ENCODE peak calls at places on chromosomes 6 and 20, in six cellular contexts. One of them, this sample, is unnamed.

GRCh38 chr20:38345643-38346042 is 639 bp upstream of the LBP start:
- DNase-seq in stimulated activated CD4-positive, alpha-beta T cell treated with anti-CD3 and anti-CD28 coated beads, Interleukin-2, amount 100 ng/mL, for 48 hours: no peak
- DNase-seq in GM23338: no peak
- DNase-seq in stimulated activated CD8-positive, alpha-beta memory T cell treated with anti-CD3 and anti-CD28 coated beads, Interleukin-12 subunit alpha, Interleukin-12 subunit beta, amount 100 ng/mL, for 4 hours: no peak
- DNase-seq in SIG-M5: no peak
- DNase-seq in NCI-H2081: no peak
- DNase-seq in this sample: no peak

GRCh38 chr6:55882731-55883595 is 7.6 kb upstream of the BMP5 start:
- DNase-seq in stimulated activated CD4-positive, alpha-beta T cell treated with anti-CD3 and anti-CD28 coated beads, Interleukin-2, amount 100 ng/mL, for 48 hours: no peak
- DNase-seq in GM23338: no peak
- DNase-seq in stimulated activated CD8-positive, alpha-beta memory T cell treated with anti-CD3 and anti-CD28 coated beads, Interleukin-12 subunit alpha, Interleukin-12 subunit beta, amount 100 ng/mL, for 4 hours: no peak
- DNase-seq in SIG-M5: no peak
- DNase-seq in NCI-H2081: no peak
- DNase-seq in this sample: no peak

GRCh38 chr6:56693246-56693607 is 50.5 kb upstream of the DST start:
- DNase-seq in stimulated activated CD4-positive, alpha-beta T cell treated with anti-CD3 and anti-CD28 coated beads, Interleukin-2, amount 100 ng/mL, for 48 hours: no peak
- DNase-seq in GM23338: no peak
- DNase-seq in stimulated activated CD8-positive, alpha-beta memory T cell treated with anti-CD3 and anti-CD28 coated beads, Interleukin-12 subunit alpha, Interleukin-12 subunit beta, amount 100 ng/mL, for 4 hours: no peak
- DNase-seq in SIG-M5: no peak
- DNase-seq in NCI-H2081: peak
- DNase-seq in this sample: no peak

GRCh38 chr6:159692303-159693127 is 526 bp downstream of the SOD2 start:
- DNase-seq in stimulated activated CD4-positive, alpha-beta T cell treated with anti-CD3 and anti-CD28 coated beads, Interleukin-2, amount 100 ng/mL, for 48 hours: peak
- DNase-seq in GM23338: peak
- DNase-seq in stimulated activated CD8-positive, alpha-beta memory T cell treated with anti-CD3 and anti-CD28 coated beads, Interleukin-12 subunit alpha, Interleukin-12 subunit beta, amount 100 ng/mL, for 4 hours: peak
- DNase-seq in SIG-M5: no peak
- DNase-seq in NCI-H2081: peak
- DNase-seq in this sample: peak

GRCh38 chr20:57439432-57439831 is 48.2 kb downstream of the RBM38 start:
- DNase-seq in stimulated activated CD4-positive, alpha-beta T cell treated with anti-CD3 and anti-CD28 coated beads, Interleukin-2, amount 100 ng/mL, for 48 hours: no peak
- DNase-seq in GM23338: no peak
- DNase-seq in stimulated activated CD8-positive, alpha-beta memory T cell treated with anti-CD3 and anti-CD28 coated beads, Interleukin-12 subunit alpha, Interleukin-12 subunit beta, amount 100 ng/mL, for 4 hours: no peak
- DNase-seq in SIG-M5: no peak
- DNase-seq in NCI-H2081: peak
- DNase-seq in this sample: no peak

GRCh38 chr20:32007787-32008616 is 2.2 kb upstream of the CCM2L start:
- DNase-seq in stimulated activated CD4-positive, alpha-beta T cell treated with anti-CD3 and anti-CD28 coated beads, Interleukin-2, amount 100 ng/mL, for 48 hours: no peak
- DNase-seq in GM23338: peak
- DNase-seq in stimulated activated CD8-positive, alpha-beta memory T cell treated with anti-CD3 and anti-CD28 coated beads, Interleukin-12 subunit alpha, Interleukin-12 subunit beta, amount 100 ng/mL, for 4 hours: no peak
- DNase-seq in SIG-M5: no peak
- DNase-seq in NCI-H2081: peak
- DNase-seq in this sample: no peak

GRCh38 chr6:108408453-108408852 is 113.6 kb downstream of the AFG1L start:
- DNase-seq in stimulated activated CD4-positive, alpha-beta T cell treated with anti-CD3 and anti-CD28 coated beads, Interleukin-2, amount 100 ng/mL, for 48 hours: no peak
- DNase-seq in GM23338: no peak
- DNase-seq in stimulated activated CD8-positive, alpha-beta memory T cell treated with anti-CD3 and anti-CD28 coated beads, Interleukin-12 subunit alpha, Interleukin-12 subunit beta, amount 100 ng/mL, for 4 hours: no peak
- DNase-seq in SIG-M5: no peak
- DNase-seq in NCI-H2081: no peak
- DNase-seq in this sample: no peak

GRCh38 chr6:16130437-16130891 is 1.6 kb downstream of the MYLIP start:
- DNase-seq in stimulated activated CD4-positive, alpha-beta T cell treated with anti-CD3 and anti-CD28 coated beads, Interleukin-2, amount 100 ng/mL, for 48 hours: no peak
- DNase-seq in GM23338: no peak
- DNase-seq in stimulated activated CD8-positive, alpha-beta memory T cell treated with anti-CD3 and anti-CD28 coated beads, Interleukin-12 subunit alpha, Interleukin-12 subunit beta, amount 100 ng/mL, for 4 hours: no peak
- DNase-seq in SIG-M5: no peak
- DNase-seq in NCI-H2081: no peak
- DNase-seq in this sample: no peak

GRCh38 chr6:124927806-124928205 is 34.4 kb upstream of the RNF217 start:
- DNase-seq in stimulated activated CD4-positive, alpha-beta T cell treated with anti-CD3 and anti-CD28 coated beads, Interleukin-2, amount 100 ng/mL, for 48 hours: no peak
- DNase-seq in GM23338: no peak
- DNase-seq in stimulated activated CD8-positive, alpha-beta memory T cell treated with anti-CD3 and anti-CD28 coated beads, Interleukin-12 subunit alpha, Interleukin-12 subunit beta, amount 100 ng/mL, for 4 hours: no peak
- DNase-seq in SIG-M5: no peak
- DNase-seq in NCI-H2081: no peak
- DNase-seq in this sample: no peak

GRCh38 chr6:36118550-36119107 is 11.7 kb upstream of the MAPK13 start:
- DNase-seq in stimulated activated CD4-positive, alpha-beta T cell treated with anti-CD3 and anti-CD28 coated beads, Interleukin-2, amount 100 ng/mL, for 48 hours: peak
- DNase-seq in GM23338: no peak
- DNase-seq in stimulated activated CD8-positive, alpha-beta memory T cell treated with anti-CD3 and anti-CD28 coated beads, Interleukin-12 subunit alpha, Interleukin-12 subunit beta, amount 100 ng/mL, for 4 hours: peak
- DNase-seq in SIG-M5: no peak
- DNase-seq in NCI-H2081: peak
- DNase-seq in this sample: no peak

GRCh38 chr6:67165606-67166005 is 1458.6 kb upstream of the EYS start:
- DNase-seq in stimulated activated CD4-positive, alpha-beta T cell treated with anti-CD3 and anti-CD28 coated beads, Interleukin-2, amount 100 ng/mL, for 48 hours: no peak
- DNase-seq in GM23338: no peak
- DNase-seq in stimulated activated CD8-positive, alpha-beta memory T cell treated with anti-CD3 and anti-CD28 coated beads, Interleukin-12 subunit alpha, Interleukin-12 subunit beta, amount 100 ng/mL, for 4 hours: no peak
- DNase-seq in SIG-M5: no peak
- DNase-seq in NCI-H2081: no peak
- DNase-seq in this sample: no peak

GRCh38 chr6:158152659-158153058 is 15.4 kb downstream of the SERAC1 start:
- DNase-seq in stimulated activated CD4-positive, alpha-beta T cell treated with anti-CD3 and anti-CD28 coated beads, Interleukin-2, amount 100 ng/mL, for 48 hours: no peak
- DNase-seq in GM23338: no peak
- DNase-seq in stimulated activated CD8-positive, alpha-beta memory T cell treated with anti-CD3 and anti-CD28 coated beads, Interleukin-12 subunit alpha, Interleukin-12 subunit beta, amount 100 ng/mL, for 4 hours: no peak
- DNase-seq in SIG-M5: no peak
- DNase-seq in NCI-H2081: no peak
- DNase-seq in this sample: no peak

GRCh38 chr6:41488392-41489129 is 57.6 kb upstream of the FOXP4 start:
- DNase-seq in stimulated activated CD4-positive, alpha-beta T cell treated with anti-CD3 and anti-CD28 coated beads, Interleukin-2, amount 100 ng/mL, for 48 hours: no peak
- DNase-seq in GM23338: peak
- DNase-seq in stimulated activated CD8-positive, alpha-beta memory T cell treated with anti-CD3 and anti-CD28 coated beads, Interleukin-12 subunit alpha, Interleukin-12 subunit beta, amount 100 ng/mL, for 4 hours: no peak
- DNase-seq in SIG-M5: no peak
- DNase-seq in NCI-H2081: no peak
- DNase-seq in this sample: peak

GRCh38 chr20:21102691-21103311 is 3.4 kb downstream of the LINC00237 start:
- DNase-seq in stimulated activated CD4-positive, alpha-beta T cell treated with anti-CD3 and anti-CD28 coated beads, Interleukin-2, amount 100 ng/mL, for 48 hours: no peak
- DNase-seq in GM23338: peak
- DNase-seq in stimulated activated CD8-positive, alpha-beta memory T cell treated with anti-CD3 and anti-CD28 coated beads, Interleukin-12 subunit alpha, Interleukin-12 subunit beta, amount 100 ng/mL, for 4 hours: no peak
- DNase-seq in SIG-M5: no peak
- DNase-seq in NCI-H2081: peak
- DNase-seq in this sample: peak

GRCh38 chr6:147382945-147383554 is 125.4 kb upstream of the SAMD5 start:
- DNase-seq in stimulated activated CD4-positive, alpha-beta T cell treated with anti-CD3 and anti-CD28 coated beads, Interleukin-2, amount 100 ng/mL, for 48 hours: no peak
- DNase-seq in GM23338: peak
- DNase-seq in stimulated activated CD8-positive, alpha-beta memory T cell treated with anti-CD3 and anti-CD28 coated beads, Interleukin-12 subunit alpha, Interleukin-12 subunit beta, amount 100 ng/mL, for 4 hours: no peak
- DNase-seq in SIG-M5: no peak
- DNase-seq in NCI-H2081: no peak
- DNase-seq in this sample: no peak

GRCh38 chr20:62377615-62378085 is 9.3 kb upstream of the RPS21 start:
- DNase-seq in stimulated activated CD4-positive, alpha-beta T cell treated with anti-CD3 and anti-CD28 coated beads, Interleukin-2, amount 100 ng/mL, for 48 hours: no peak
- DNase-seq in GM23338: no peak
- DNase-seq in stimulated activated CD8-positive, alpha-beta memory T cell treated with anti-CD3 and anti-CD28 coated beads, Interleukin-12 subunit alpha, Interleukin-12 subunit beta, amount 100 ng/mL, for 4 hours: no peak
- DNase-seq in SIG-M5: no peak
- DNase-seq in NCI-H2081: peak
- DNase-seq in this sample: no peak

GRCh38 chr6:122775975-122776374 is 3.5 kb upstream of the FABP7 start:
- DNase-seq in stimulated activated CD4-positive, alpha-beta T cell treated with anti-CD3 and anti-CD28 coated beads, Interleukin-2, amount 100 ng/mL, for 48 hours: no peak
- DNase-seq in GM23338: no peak
- DNase-seq in stimulated activated CD8-positive, alpha-beta memory T cell treated with anti-CD3 and anti-CD28 coated beads, Interleukin-12 subunit alpha, Interleukin-12 subunit beta, amount 100 ng/mL, for 4 hours: no peak
- DNase-seq in SIG-M5: no peak
- DNase-seq in NCI-H2081: no peak
- DNase-seq in this sample: no peak

GRCh38 chr20:62872184-62872862 is 10.7 kb upstream of the TCFL5 start:
- DNase-seq in stimulated activated CD4-positive, alpha-beta T cell treated with anti-CD3 and anti-CD28 coated beads, Interleukin-2, amount 100 ng/mL, for 48 hours: no peak
- DNase-seq in GM23338: no peak
- DNase-seq in stimulated activated CD8-positive, alpha-beta memory T cell treated with anti-CD3 and anti-CD28 coated beads, Interleukin-12 subunit alpha, Interleukin-12 subunit beta, amount 100 ng/mL, for 4 hours: no peak
- DNase-seq in SIG-M5: no peak
- DNase-seq in NCI-H2081: peak
- DNase-seq in this sample: no peak